ENCODE peak calls at places on chromosome 18, in four cellular contexts. L, W, M and F are unnamed samples.

GRCh38 chr18:23825978-23826405 is 136.7 kb downstream of the LAMA3 start:
- DNase-seq in L (peak), W (peak), M (peak), F (peak)

GRCh38 chr18:74533666-74534065 is 634 bp upstream of the CNDP1 start:
- DNase-seq in L (no peak), W (no peak), M (no peak), F (no peak)

GRCh38 chr18:62018761-62019041 is 125.9 kb upstream of the RNF152 start:
- DNase-seq in L (peak), W (no peak), M (no peak), F (no peak)

GRCh38 chr18:12092398-12093229 is 1.0 kb upstream of the ANKRD62 start:
- DNase-seq in L (no peak), W (no peak), M (no peak), F (no peak)

GRCh38 chr18:34128436-34128835 is 96.3 kb downstream of the NOL4 start:
- DNase-seq in L (no peak), W (no peak), M (no peak), F (no peak)

GRCh38 chr18:54684786-54685185 is 93.7 kb downstream of the DYNAP start:
- DNase-seq in L (no peak), W (no peak), M (peak), F (peak)

GRCh38 chr18:5294113-5294617 is 1.4 kb downstream of the ZBTB14 start:
- DNase-seq in L (no peak), W (peak), M (peak), F (no peak)

GRCh38 chr18:79884963-79885728 is 66.3 kb downstream of the SLC66A2 start:
- DNase-seq in L (no peak), W (no peak), M (no peak), F (no peak)

GRCh38 chr18:12091742-12092141 is 1.9 kb upstream of the ANKRD62 start:
- DNase-seq in L (no peak), W (no peak), M (no peak), F (no peak)

GRCh38 chr18:34923911-34924310 is 117.3 kb upstream of the MAPRE2 start:
- DNase-seq in L (no peak), W (no peak), M (no peak), F (no peak)

GRCh38 chr18:14944838-14945237 is 196.9 kb downstream of the ANKRD30B start:
- DNase-seq in L (no peak), W (no peak), M (no peak), F (no peak)

GRCh38 chr18:67265464-67266245 is 250.9 kb downstream of the DSEL start:
- DNase-seq in L (no peak), W (no peak), M (peak), F (no peak)

GRCh38 chr18:61991201-61991600 is 98.4 kb upstream of the RNF152 start:
- DNase-seq in L (no peak), W (no peak), M (peak), F (no peak)

GRCh38 chr18:67273288-67273687 is 243.2 kb downstream of the DSEL start:
- DNase-seq in L (no peak), W (no peak), M (no peak), F (no peak)

GRCh38 chr18:11494093-11494492 is 115.3 kb upstream of the SLC35G4 start:
- DNase-seq in L (no peak), W (no peak), M (peak), F (no peak)

GRCh38 chr18:56368066-56368465 is 270.3 kb downstream of the TXNL1 start:
- DNase-seq in L (no peak), W (no peak), M (no peak), F (no peak)

GRCh38 chr18:75216212-75216925 is 5.8 kb downstream of the TSHZ1 start:
- DNase-seq in L (no peak), W (no peak), M (no peak), F (no peak)

GRCh38 chr18:59929621-59930295 is 30.0 kb downstream of the PMAIP1 start:
- DNase-seq in L (no peak), W (no peak), M (no peak), F (no peak)

GRCh38 chr18:29145993-29146539 is 969.1 kb upstream of the CDH2 start:
- DNase-seq in L (no peak), W (no peak), M (no peak), F (no peak)

GRCh38 chr18:35197286-35197685 is 43.5 kb upstream of the ZNF397 start:
- DNase-seq in L (no peak), W (no peak), M (no peak), F (no peak)

GRCh38 chr18:26190506-26190905 is 35.7 kb upstream of the TAF4B start:
- DNase-seq in L (no peak), W (no peak), M (no peak), F (no peak)
- TF ChIP-seq POLR2A in L (no peak), W (no peak), M (no peak), F (no peak)

DNA sequence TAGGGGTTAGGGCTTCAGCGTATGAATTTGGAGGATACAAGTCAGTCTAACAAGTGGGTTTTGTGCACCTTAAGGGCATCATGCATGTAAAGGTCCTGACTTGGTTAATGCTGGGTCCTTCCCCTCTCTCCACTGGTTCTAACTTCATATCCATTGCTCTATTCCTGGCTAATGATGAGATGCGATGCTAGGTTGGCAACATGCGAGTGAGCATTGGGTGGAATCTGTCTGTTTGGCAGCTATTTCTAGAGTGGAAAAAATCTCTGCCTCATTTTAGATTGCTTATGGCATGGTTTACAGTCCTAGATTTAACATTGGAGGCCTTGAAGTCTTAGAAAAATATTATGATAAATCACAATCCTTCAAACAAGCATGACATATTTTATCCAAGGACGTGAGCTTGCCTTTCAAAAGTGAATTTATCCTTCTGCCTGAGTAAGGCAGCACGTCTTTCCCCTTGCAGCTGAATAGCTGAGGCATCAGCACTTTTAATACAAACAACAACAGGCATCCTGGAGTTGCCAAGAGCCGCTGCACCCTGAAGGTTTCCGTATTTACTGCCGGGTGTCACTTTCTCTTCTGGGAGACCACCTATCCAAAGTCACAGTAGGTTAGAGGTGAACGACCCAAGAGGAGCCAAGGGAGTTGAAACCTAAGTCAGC is 78.2 kb downstream of the MAPK4 start:
- DNase-seq in L (no peak), W (no peak), M (no peak), F (no peak)
- TF ChIP-seq POLR2A in L (no peak), W (no peak), M (no peak), F (no peak)

DNA sequence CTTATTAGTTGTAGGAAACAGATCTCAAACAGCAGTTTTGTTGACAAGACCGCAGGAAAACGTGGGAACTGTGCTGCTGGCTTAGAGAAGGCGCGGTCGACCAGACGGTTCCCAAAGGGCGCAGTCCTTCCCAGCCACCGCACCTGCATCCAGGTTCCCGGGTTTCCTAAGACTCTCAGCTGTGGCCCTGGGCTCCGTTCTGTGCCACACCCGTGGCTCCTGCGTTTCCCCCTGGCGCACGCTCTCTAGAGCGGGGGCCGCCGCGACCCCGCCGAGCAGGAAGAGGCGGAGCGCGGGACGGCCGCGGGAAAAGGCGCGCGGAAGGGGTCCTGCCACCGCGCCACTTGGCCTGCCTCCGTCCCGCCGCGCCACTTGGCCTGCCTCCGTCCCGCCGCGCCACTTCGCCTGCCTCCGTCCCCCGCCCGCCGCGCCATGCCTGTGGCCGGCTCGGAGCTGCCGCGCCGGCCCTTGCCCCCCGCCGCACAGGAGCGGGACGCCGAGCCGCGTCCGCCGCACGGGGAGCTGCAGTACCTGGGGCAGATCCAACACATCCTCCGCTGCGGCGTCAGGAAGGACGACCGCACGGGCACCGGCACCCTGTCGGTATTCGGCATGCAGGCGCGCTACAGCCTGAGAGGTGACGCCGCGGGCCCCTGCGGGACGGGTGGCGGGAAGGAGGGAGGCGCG is at the start of gene TYMS:
- DNase-seq in L (peak), W (peak), M (peak), F (peak)
- TF ChIP-seq POLR2A in L (no peak), W (no peak), M (peak), F (no peak)

GRCh38 chr18:2845175-2845574 is 1.6 kb upstream of the EMILIN2 start:
- DNase-seq in L (no peak), W (no peak), M (no peak), F (no peak)

GRCh38 chr18:2847341-2848144 is 737 bp downstream of the EMILIN2 start:
- DNase-seq in L (peak), W (no peak), M (no peak), F (peak)

GRCh38 chr18:2848145-2848878 is 1.5 kb downstream of the EMILIN2 start:
- DNase-seq in L (no peak), W (no peak), M (no peak), F (no peak)

GRCh38 chr18:2846241-2846637 is 567 bp upstream of the EMILIN2 start:
- DNase-seq in L (no peak), W (no peak), M (peak), F (peak)

DNA sequence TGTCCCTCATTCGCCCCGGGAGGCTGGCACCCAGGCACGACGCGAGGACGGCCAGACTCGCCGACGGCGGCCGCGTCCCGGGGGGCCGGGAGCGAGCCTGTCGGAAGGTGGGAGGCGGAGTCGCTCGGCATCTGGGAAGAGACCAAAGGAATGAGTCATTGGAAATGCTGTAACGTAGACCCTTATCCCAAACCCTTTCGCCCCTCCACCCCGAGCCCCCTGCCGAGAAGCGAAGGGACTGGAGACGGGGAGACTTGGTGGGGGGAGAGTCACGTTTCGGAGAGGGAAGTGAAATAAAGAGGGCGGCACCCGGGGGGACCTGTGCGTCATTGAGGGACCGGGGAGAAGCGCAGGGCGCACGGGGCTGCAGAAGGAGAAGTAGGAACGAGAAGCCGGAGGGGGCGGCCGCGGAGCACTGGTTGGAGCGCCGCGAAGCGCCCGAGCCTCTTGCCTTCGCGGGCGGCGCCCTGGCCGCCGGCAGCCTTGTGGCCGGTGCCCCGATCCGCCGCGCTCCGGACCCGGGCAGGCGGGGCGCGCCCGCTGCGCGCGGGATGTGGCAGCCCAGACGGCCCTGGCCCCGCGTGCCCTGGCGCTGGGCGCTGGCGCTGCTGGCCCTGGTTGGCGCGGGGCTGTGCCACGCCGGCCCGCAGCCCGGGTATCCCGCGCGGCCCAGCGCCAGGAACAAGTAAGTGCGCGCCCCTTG is at the start of gene EMILIN2:
- DNase-seq in L (peak), W (peak), M (peak), F (peak)
- TF ChIP-seq POLR2A in L (peak), W (no peak), M (no peak), F (no peak)

GRCh38 chr18:48835119-48835518 is 115.6 kb downstream of the SMAD7 start:
- DNase-seq in L (no peak), W (no peak), M (no peak), F (no peak)

GRCh38 chr18:48833701-48834394 is 116.9 kb downstream of the SMAD7 start:
- DNase-seq in L (no peak), W (no peak), M (no peak), F (peak)

GRCh38 chr18:48832961-48833700 is 117.6 kb downstream of the SMAD7 start:
- DNase-seq in L (no peak), W (no peak), M (no peak), F (peak)

GRCh38 chr18:48835745-48836191 is 115.0 kb downstream of the SMAD7 start:
- DNase-seq in L (no peak), W (no peak), M (no peak), F (no peak)

DNA sequence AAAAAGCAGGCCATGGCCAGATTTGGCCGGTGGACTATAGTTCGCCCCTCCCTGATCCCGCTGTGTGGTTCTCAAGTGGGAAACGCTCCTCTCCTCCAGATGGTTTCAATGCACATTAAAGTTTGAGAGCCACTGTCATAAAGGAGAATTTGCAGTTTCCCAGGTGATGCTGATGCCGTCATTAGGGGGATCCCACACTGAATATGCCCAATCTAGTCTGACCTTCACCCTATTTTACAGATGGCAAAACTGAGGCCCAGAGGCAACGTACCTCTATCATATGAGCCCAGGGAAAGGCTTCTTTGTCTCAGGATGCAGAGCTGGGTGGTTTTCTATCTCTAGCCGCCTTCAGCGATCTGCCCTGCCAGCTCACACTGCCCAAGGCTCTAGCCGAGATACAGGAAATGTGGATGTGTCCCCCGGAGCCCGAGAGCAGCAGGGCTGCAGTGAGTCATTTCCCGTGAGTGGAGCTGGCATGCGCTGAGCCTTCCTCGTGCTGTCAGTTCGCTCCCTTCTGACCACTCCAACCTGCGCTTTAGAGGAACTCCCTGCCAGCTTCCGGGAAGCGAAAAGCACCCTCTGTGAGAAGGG is 116.2 kb downstream of the SMAD7 start:
- DNase-seq in L (no peak), W (no peak), M (peak), F (peak)
- TF ChIP-seq POLR2A in L (no peak), W (no peak), M (no peak), F (no peak)

GRCh38 chr18:31243740-31244512 is 74.0 kb upstream of the DSG1 start:
- DNase-seq in L (no peak), W (no peak), M (peak), F (no peak)
- TF ChIP-seq POLR2A in L (no peak), W (no peak), M (no peak), F (no peak)

GRCh38 chr18:31161757-31162418 is 768 bp downstream of the DSC1 start:
- DNase-seq in L (no peak), W (no peak), M (no peak), F (no peak)
- TF ChIP-seq POLR2A in L (no peak), W (no peak), M (no peak), F (no peak)

GRCh38 chr18:45567123-45567522 is 48.2 kb upstream of the SLC14A2 start:
- DNase-seq in L (no peak), W (no peak), M (no peak), F (peak)
- TF ChIP-seq POLR2A in L (no peak), W (no peak), M (no peak), F (no peak)